ENCODE peak calls at places on chromosomes 5 and 9, in six cellular contexts. X, Y, P, U, D and Z are unnamed samples. For H3K36me3, the result is how much of the 10 kb centered on the place peaks cover.

GRCh38 chr9:16026886-16027285 is 474.0 kb downstream of the CCDC171 start:
- DNase-seq in P (no peak), D (no peak), Y (no peak), U (no peak), X (no peak), Z (no peak)

GRCh38 chr5:125408582-125409069 is 662.2 kb upstream of the ZNF608 start:
- DNase-seq in Y (no peak), U (no peak), X (peak), D (no peak), P (no peak), Z (peak)

GRCh38 chr5:33936004-33936380 is 194 bp upstream of the RXFP3 start:
- DNase-seq in X (no peak), Y (no peak), P (peak), U (peak), D (peak), Z (no peak)

GRCh38 chr9:88753691-88754367 is 218.9 kb downstream of the NXNL2 start:
- DNase-seq in X (no peak), D (no peak), P (no peak), U (no peak), Y (no peak), Z (no peak)

GRCh38 chr5:157026789-157027424 is 32.0 kb downstream of the HAVCR1 start:
- DNase-seq in P (no peak), D (peak), U (peak), X (no peak), Y (no peak), Z (no peak)

GRCh38 chr5:155418960-155419579 is 405.5 kb downstream of the KIF4B start:
- DNase-seq in D (no peak), P (no peak), U (no peak), X (no peak), Y (no peak), Z (no peak)

GRCh38 chr5:5040712-5041111 is 99.4 kb upstream of the ADAMTS16 start:
- DNase-seq in X (no peak), D (no peak), P (no peak), Y (no peak), U (no peak), Z (no peak)

GRCh38 chr5:131224387-131225191 is 39.3 kb upstream of the CDC42SE2 start:
- DNase-seq in X (no peak), U (no peak), D (no peak), P (no peak), Y (no peak), Z (no peak)

GRCh38 chr9:86577420-86578333 is 223.5 kb upstream of the TUT7 start:
- DNase-seq in P (no peak), D (peak), U (no peak), Y (no peak), X (no peak), Z (no peak)

GRCh38 chr5:96143450-96143849 is 181.8 kb upstream of the ELL2 start:
- DNase-seq in X (no peak), Y (no peak), P (no peak), D (no peak), U (no peak), Z (peak)

GRCh38 chr5:32522429-32523143 is 62.8 kb upstream of the SUB1 start:
- DNase-seq in X (peak), P (peak), Y (no peak), D (no peak), U (no peak), Z (no peak)

GRCh38 chr5:66164044-66164790 is 20.1 kb downstream of the SREK1 start:
- DNase-seq in U (no peak), X (no peak), P (no peak), Y (no peak), D (no peak), Z (peak)

GRCh38 chr9:98615633-98616032 is 93.1 kb downstream of the GABBR2 start:
- DNase-seq in X (no peak), P (no peak), Y (no peak), U (no peak), D (no peak), Z (no peak)

GRCh38 chr5:109962882-109963603 is 273.3 kb downstream of the MAN2A1 start:
- DNase-seq in Y (no peak), D (no peak), P (no peak), U (no peak), X (no peak), Z (no peak)

GRCh38 chr9:23769307-23769935 is 56.6 kb downstream of the ELAVL2 start:
- DNase-seq in U (peak), D (peak), Y (no peak), X (no peak), P (no peak), Z (peak)

GRCh38 chr9:94681508-94681907 is 42.2 kb upstream of the FBP1 start:
- DNase-seq in Y (peak), U (peak), D (peak), P (peak), X (peak), Z (no peak)

GRCh38 chr5:110288766-110289165 is 437.7 kb downstream of the TMEM232 start:
- DNase-seq in Y (no peak), D (no peak), X (peak), P (no peak), U (no peak), Z (peak)

GRCh38 chr5:88251048-88251711 is 17.5 kb downstream of the TMEM161B start:
- DNase-seq in X (no peak), Y (no peak), D (no peak), U (no peak), P (no peak), Z (no peak)

GRCh38 chr9:78031271-78031825 is at the start of gene GNAQ:
- DNase-seq in U (no peak), X (peak), P (no peak), Y (peak), D (peak), Z (no peak)

GRCh38 chr5:136907371-136907770 is 542.0 kb upstream of the TRPC7 start:
- DNase-seq in P (no peak), Y (no peak), U (no peak), X (no peak), D (no peak), Z (no peak)

GRCh38 chr5:78628260-78629024 is 20.1 kb downstream of the LHFPL2 start:
- DNase-seq in U (no peak), Y (no peak), X (no peak), P (no peak), D (peak), Z (no peak)

GRCh38 chr5:78624992-78625391 is 23.6 kb downstream of the LHFPL2 start:
- DNase-seq in D (no peak), U (no peak), P (no peak), Y (no peak), X (no peak), Z (no peak)

GRCh38 chr5:78627766-78628165 is 20.8 kb downstream of the LHFPL2 start:
- DNase-seq in P (no peak), X (no peak), Y (no peak), U (no peak), D (no peak), Z (no peak)

GRCh38 chr5:78626009-78626571 is 22.5 kb downstream of the LHFPL2 start:
- DNase-seq in D (no peak), X (no peak), U (no peak), P (no peak), Y (no peak), Z (no peak)

DNA sequence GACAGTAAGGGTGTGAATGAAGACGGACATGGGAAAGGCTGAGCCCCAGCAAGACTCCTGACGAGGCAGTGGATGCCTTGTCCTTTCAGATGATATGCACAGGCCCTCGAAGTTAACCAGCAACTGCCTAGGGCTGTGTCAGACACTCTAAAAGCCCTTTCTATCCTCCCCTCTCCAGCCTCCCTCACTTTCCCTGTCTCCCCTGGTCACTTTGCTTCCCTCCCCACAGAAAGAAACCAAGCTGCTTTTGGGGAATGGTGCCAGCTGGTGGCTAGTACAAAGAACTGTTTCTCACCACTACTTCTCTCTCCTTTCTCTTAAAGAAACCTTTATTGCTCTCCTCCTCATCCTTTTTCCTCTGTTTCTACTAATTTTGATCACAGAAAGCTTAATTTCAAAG is 21.4 kb downstream of the LHFPL2 start:
- DNase-seq in X (no peak), P (no peak), D (no peak), U (no peak), Y (no peak), Z (no peak)
- TF ChIP-seq CTCF in X (peak), P (no peak), D (peak), U (no peak), Y (no peak), Z (peak)

DNA sequence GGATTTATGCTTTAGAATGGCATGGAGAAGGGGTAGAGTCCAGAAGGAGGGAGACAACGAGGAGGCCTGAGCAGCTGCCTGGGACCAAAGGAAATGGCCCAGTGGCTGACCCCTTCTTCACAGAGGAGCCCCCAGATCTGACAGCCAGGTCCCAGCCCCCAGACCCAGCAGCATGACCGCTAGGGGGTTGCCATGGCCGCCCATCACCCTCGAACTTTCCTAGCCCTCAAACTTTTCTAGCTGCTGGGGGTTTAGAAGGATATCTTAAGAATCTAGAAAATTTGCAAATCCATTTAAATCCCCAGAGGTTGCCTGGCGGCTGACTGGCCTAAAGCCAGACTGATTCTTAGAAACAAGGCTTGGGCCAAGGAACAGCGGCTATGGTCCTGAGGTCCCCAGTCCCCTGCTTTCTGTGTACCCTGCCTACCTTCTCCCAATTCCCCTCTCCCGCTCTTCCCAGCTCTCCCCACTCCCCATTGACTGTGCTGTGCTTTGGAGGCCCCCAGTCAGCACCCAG is 969 bp downstream of the PDGFRB start:
- DNase-seq in P (no peak), U (no peak), X (no peak), Y (no peak), D (no peak), Z (no peak)
- H3K4me3 ChIP-seq in P (peak), U (peak), X (no peak), Y (no peak), D (peak), Z (peak)

GRCh38 chr9:69222953-69223352 is 48.9 kb downstream of the TJP2 start:
- DNase-seq in P (no peak), U (no peak), X (no peak), Y (no peak), D (no peak), Z (no peak)
- H3K36me3 ChIP-seq in P (half or more), U (under half), X (under half), Y (under half), D (under half), Z (under half)

GRCh38 chr5:175460126-175460525 is 16.1 kb upstream of the DRD1 start:
- DNase-seq in P (no peak), U (no peak), D (no peak), Y (no peak), X (no peak), Z (no peak)
- TF ChIP-seq CTCF in P (no peak), U (no peak), D (peak), Y (peak), X (peak), Z (peak)

DNA sequence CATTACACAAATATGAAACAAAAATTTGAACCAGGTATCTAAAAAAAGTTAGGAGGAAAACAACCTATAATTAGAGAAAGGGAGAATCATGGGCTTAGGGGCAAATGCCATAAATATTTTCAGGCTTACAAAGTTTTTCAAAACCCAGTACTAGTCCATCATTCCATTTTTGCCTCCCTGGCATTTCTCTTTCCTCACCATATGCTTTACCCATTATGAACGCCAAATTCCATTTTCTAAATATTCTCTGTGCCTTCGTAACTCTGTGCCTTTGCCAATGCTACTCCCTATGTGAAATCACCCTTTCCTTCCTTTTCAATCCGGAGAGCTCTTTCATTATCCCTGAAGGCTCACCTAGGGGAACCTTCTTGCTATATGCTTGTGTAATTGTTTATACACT is 434.1 kb downstream of the ZSWIM6 start:
- DNase-seq in X (no peak), P (no peak), Y (no peak), U (no peak), D (no peak), Z (no peak)
- H3K4me3 ChIP-seq in X (no peak), P (no peak), Y (no peak), U (no peak), D (no peak), Z (no peak)